ENCODE peak calls at places on chromosomes 13 and 19, in four cellular contexts. One of them, this sample, is unnamed.

GRCh38 chr13:105804561-105805190 is 730.8 kb downstream of the EFNB2 start:
- DNase-seq in fibroblast of the conjunctiva: peak; percentile 4
- DNase-seq in C1 segment of cervical spinal cord: no peak
- DNase-seq in anterior cingulate cortex: no peak
- DNase-seq in this sample: no peak

GRCh38 chr13:21663197-21663596 is 7.7 kb upstream of the FGF9 start:
- DNase-seq in fibroblast of the conjunctiva: no peak
- DNase-seq in C1 segment of cervical spinal cord: no peak
- DNase-seq in anterior cingulate cortex: no peak
- DNase-seq in this sample: no peak

GRCh38 chr13:32309812-32310706 is 5.1 kb downstream of the ZAR1L start:
- DNase-seq in fibroblast of the conjunctiva: peak; percentile 59
- DNase-seq in C1 segment of cervical spinal cord: no peak
- DNase-seq in anterior cingulate cortex: no peak
- DNase-seq in this sample: peak; percentile 41

GRCh38 chr19:17966497-17967257 is at the start of gene KCNN1:
- DNase-seq in fibroblast of the conjunctiva: no peak
- DNase-seq in C1 segment of cervical spinal cord: no peak
- DNase-seq in anterior cingulate cortex: no peak
- DNase-seq in this sample: no peak

GRCh38 chr13:21837841-21838551 is 167.1 kb downstream of the FGF9 start:
- DNase-seq in fibroblast of the conjunctiva: no peak
- DNase-seq in C1 segment of cervical spinal cord: no peak
- DNase-seq in anterior cingulate cortex: no peak
- DNase-seq in this sample: no peak

GRCh38 chr19:33462112-33462726 is 59.4 kb downstream of the PEPD start:
- DNase-seq in fibroblast of the conjunctiva: no peak
- DNase-seq in C1 segment of cervical spinal cord: no peak
- DNase-seq in anterior cingulate cortex: no peak
- DNase-seq in this sample: peak; percentile 26

GRCh38 chr13:44184740-44185139 is 188.9 kb upstream of the SERP2 start:
- DNase-seq in fibroblast of the conjunctiva: no peak
- DNase-seq in C1 segment of cervical spinal cord: no peak
- DNase-seq in anterior cingulate cortex: no peak
- DNase-seq in this sample: no peak

GRCh38 chr19:51777570-51778460 is 16.8 kb downstream of the FPR2 start:
- DNase-seq in fibroblast of the conjunctiva: peak; percentile 84
- DNase-seq in C1 segment of cervical spinal cord: peak; percentile 53
- DNase-seq in anterior cingulate cortex: no peak
- DNase-seq in this sample: peak; percentile 72

GRCh38 chr19:10681658-10682057 is 19.6 kb upstream of the QTRT1 start:
- DNase-seq in fibroblast of the conjunctiva: no peak
- DNase-seq in C1 segment of cervical spinal cord: no peak
- DNase-seq in anterior cingulate cortex: no peak
- DNase-seq in this sample: no peak

GRCh38 chr13:114112231-114112825 is 20.1 kb downstream of the RASA3 start:
- DNase-seq in fibroblast of the conjunctiva: no peak
- DNase-seq in C1 segment of cervical spinal cord: no peak
- DNase-seq in anterior cingulate cortex: no peak
- DNase-seq in this sample: no peak

GRCh38 chr13:106533940-106534843 is 1.3 kb downstream of the EFNB2 start:
- DNase-seq in fibroblast of the conjunctiva: no peak
- DNase-seq in C1 segment of cervical spinal cord: peak; percentile 66
- DNase-seq in anterior cingulate cortex: peak; percentile 20
- DNase-seq in this sample: peak; percentile 60

GRCh38 chr19:39843919-39844793 is 2.0 kb downstream of the FBL start:
- DNase-seq in fibroblast of the conjunctiva: peak; percentile 39
- DNase-seq in C1 segment of cervical spinal cord: no peak
- DNase-seq in anterior cingulate cortex: no peak
- DNase-seq in this sample: peak; percentile 41

GRCh38 chr13:106523566-106523965 is 11.9 kb downstream of the EFNB2 start:
- DNase-seq in fibroblast of the conjunctiva: no peak
- DNase-seq in C1 segment of cervical spinal cord: peak; percentile 60
- DNase-seq in anterior cingulate cortex: no peak
- DNase-seq in this sample: peak; percentile 75

GRCh38 chr13:32314968-32315254 is 252 bp downstream of the ZAR1L start:
- DNase-seq in fibroblast of the conjunctiva: no peak
- DNase-seq in C1 segment of cervical spinal cord: no peak
- DNase-seq in anterior cingulate cortex: no peak
- DNase-seq in this sample: peak; percentile 37

GRCh38 chr19:12527034-12527836 is 24.0 kb downstream of the ZNF564 start:
- DNase-seq in fibroblast of the conjunctiva: peak; percentile 2
- DNase-seq in C1 segment of cervical spinal cord: no peak
- DNase-seq in anterior cingulate cortex: no peak
- DNase-seq in this sample: no peak

GRCh38 chr13:80047406-80047805 is 293.5 kb downstream of the SPRY2 start:
- DNase-seq in fibroblast of the conjunctiva: no peak
- DNase-seq in C1 segment of cervical spinal cord: peak; percentile 81
- DNase-seq in anterior cingulate cortex: no peak
- DNase-seq in this sample: no peak

GRCh38 chr13:27792393-27793218 is at the start of gene GSX1:
- DNase-seq in fibroblast of the conjunctiva: peak; percentile 17
- DNase-seq in C1 segment of cervical spinal cord: no peak
- DNase-seq in anterior cingulate cortex: no peak
- DNase-seq in this sample: no peak

GRCh38 chr13:113632706-113633484 is 25.1 kb downstream of the ATP4B start:
- DNase-seq in fibroblast of the conjunctiva: no peak
- DNase-seq in C1 segment of cervical spinal cord: no peak
- DNase-seq in anterior cingulate cortex: no peak
- DNase-seq in this sample: no peak